ENCODE peak calls at places on chromosomes 5 and 9, in nine cellular contexts. One of them, this sample, is unnamed.

GRCh38 chr5:134457801-134458200 is 46.1 kb upstream of the CDKN2AIPNL start:
- DNase-seq in AG10803: no peak
- DNase-seq in colonic mucosa: no peak
- DNase-seq in CD4-positive, CD25-positive, alpha-beta regulatory T cell: no peak
- DNase-seq in GM12865: no peak
- DNase-seq in ovary: no peak
- DNase-seq in cardiac fibroblast: no peak
- DNase-seq in cardiac muscle cell: no peak
- DNase-seq in coronary artery: no peak
- DNase-seq in this sample: no peak

GRCh38 chr5:28779161-28779754 is 1740.9 kb upstream of the CDH9 start:
- DNase-seq in AG10803: no peak
- DNase-seq in colonic mucosa: no peak
- DNase-seq in CD4-positive, CD25-positive, alpha-beta regulatory T cell: no peak
- DNase-seq in GM12865: no peak
- DNase-seq in ovary: no peak
- DNase-seq in cardiac fibroblast: no peak
- DNase-seq in cardiac muscle cell: peak
- DNase-seq in coronary artery: no peak
- DNase-seq in this sample: no peak

GRCh38 chr5:56356876-56357160 is 123.7 kb upstream of the ANKRD55 start:
- DNase-seq in AG10803: no peak
- DNase-seq in colonic mucosa: no peak
- DNase-seq in CD4-positive, CD25-positive, alpha-beta regulatory T cell: no peak
- DNase-seq in GM12865: no peak
- DNase-seq in ovary: no peak
- DNase-seq in cardiac fibroblast: no peak
- DNase-seq in cardiac muscle cell: no peak
- DNase-seq in coronary artery: no peak
- DNase-seq in this sample: no peak

GRCh38 chr5:95070453-95070852 is 214.4 kb downstream of the MCTP1 start:
- DNase-seq in AG10803: no peak
- DNase-seq in colonic mucosa: no peak
- DNase-seq in CD4-positive, CD25-positive, alpha-beta regulatory T cell: no peak
- DNase-seq in GM12865: no peak
- DNase-seq in ovary: no peak
- DNase-seq in cardiac fibroblast: no peak
- DNase-seq in cardiac muscle cell: no peak
- DNase-seq in coronary artery: no peak
- DNase-seq in this sample: no peak

GRCh38 chr5:15463231-15463630 is 36.7 kb upstream of the FBXL7 start:
- DNase-seq in AG10803: peak
- DNase-seq in colonic mucosa: no peak
- DNase-seq in CD4-positive, CD25-positive, alpha-beta regulatory T cell: no peak
- DNase-seq in GM12865: no peak
- DNase-seq in ovary: no peak
- DNase-seq in cardiac fibroblast: peak
- DNase-seq in cardiac muscle cell: peak
- DNase-seq in coronary artery: no peak
- DNase-seq in this sample: peak

GRCh38 chr5:176639981-176640380 is 7.3 kb upstream of the TSPAN17 start:
- DNase-seq in AG10803: peak
- DNase-seq in colonic mucosa: no peak
- DNase-seq in CD4-positive, CD25-positive, alpha-beta regulatory T cell: no peak
- DNase-seq in GM12865: no peak
- DNase-seq in ovary: no peak
- DNase-seq in cardiac fibroblast: peak
- DNase-seq in cardiac muscle cell: no peak
- DNase-seq in coronary artery: no peak
- DNase-seq in this sample: no peak

GRCh38 chr9:121929893-121930875 is 162.9 kb downstream of the TTLL11 start:
- DNase-seq in AG10803: no peak
- DNase-seq in colonic mucosa: no peak
- DNase-seq in CD4-positive, CD25-positive, alpha-beta regulatory T cell: no peak
- DNase-seq in GM12865: peak
- DNase-seq in ovary: no peak
- DNase-seq in cardiac fibroblast: no peak
- DNase-seq in cardiac muscle cell: peak
- DNase-seq in coronary artery: no peak
- DNase-seq in this sample: no peak

GRCh38 chr5:93578813-93579560 is 2.0 kb downstream of the NR2F1-AS1 start:
- DNase-seq in AG10803: peak
- DNase-seq in colonic mucosa: peak
- DNase-seq in CD4-positive, CD25-positive, alpha-beta regulatory T cell: no peak
- DNase-seq in GM12865: no peak
- DNase-seq in ovary: peak
- DNase-seq in cardiac fibroblast: peak
- DNase-seq in cardiac muscle cell: no peak
- DNase-seq in coronary artery: no peak
- DNase-seq in this sample: no peak

GRCh38 chr9:136700309-136700708 is 12.1 kb upstream of the DIPK1B start:
- DNase-seq in AG10803: peak
- DNase-seq in colonic mucosa: no peak
- DNase-seq in CD4-positive, CD25-positive, alpha-beta regulatory T cell: no peak
- DNase-seq in GM12865: no peak
- DNase-seq in ovary: no peak
- DNase-seq in cardiac fibroblast: peak
- DNase-seq in cardiac muscle cell: no peak
- DNase-seq in coronary artery: no peak
- DNase-seq in this sample: no peak

GRCh38 chr5:105283134-105283533 is 1720.5 kb upstream of the NUDT12 start:
- DNase-seq in AG10803: no peak
- DNase-seq in colonic mucosa: no peak
- DNase-seq in CD4-positive, CD25-positive, alpha-beta regulatory T cell: no peak
- DNase-seq in GM12865: no peak
- DNase-seq in ovary: no peak
- DNase-seq in cardiac fibroblast: no peak
- DNase-seq in cardiac muscle cell: no peak
- DNase-seq in coronary artery: no peak
- DNase-seq in this sample: no peak

GRCh38 chr9:70959366-70959765 is 162.1 kb downstream of the TRPM3 start:
- DNase-seq in AG10803: no peak
- DNase-seq in colonic mucosa: no peak
- DNase-seq in CD4-positive, CD25-positive, alpha-beta regulatory T cell: no peak
- DNase-seq in GM12865: no peak
- DNase-seq in ovary: no peak
- DNase-seq in cardiac fibroblast: no peak
- DNase-seq in cardiac muscle cell: no peak
- DNase-seq in coronary artery: no peak
- DNase-seq in this sample: no peak

GRCh38 chr9:6781476-6781875 is 23.7 kb downstream of the KDM4C start:
- DNase-seq in AG10803: no peak
- DNase-seq in colonic mucosa: no peak
- DNase-seq in CD4-positive, CD25-positive, alpha-beta regulatory T cell: no peak
- DNase-seq in GM12865: no peak
- DNase-seq in ovary: no peak
- DNase-seq in cardiac fibroblast: no peak
- DNase-seq in cardiac muscle cell: no peak
- DNase-seq in coronary artery: no peak
- DNase-seq in this sample: no peak

GRCh38 chr5:155189981-155190380 is 176.4 kb downstream of the KIF4B start:
- DNase-seq in AG10803: no peak
- DNase-seq in colonic mucosa: no peak
- DNase-seq in CD4-positive, CD25-positive, alpha-beta regulatory T cell: no peak
- DNase-seq in GM12865: peak
- DNase-seq in ovary: no peak
- DNase-seq in cardiac fibroblast: no peak
- DNase-seq in cardiac muscle cell: no peak
- DNase-seq in coronary artery: no peak
- DNase-seq in this sample: no peak

DNA sequence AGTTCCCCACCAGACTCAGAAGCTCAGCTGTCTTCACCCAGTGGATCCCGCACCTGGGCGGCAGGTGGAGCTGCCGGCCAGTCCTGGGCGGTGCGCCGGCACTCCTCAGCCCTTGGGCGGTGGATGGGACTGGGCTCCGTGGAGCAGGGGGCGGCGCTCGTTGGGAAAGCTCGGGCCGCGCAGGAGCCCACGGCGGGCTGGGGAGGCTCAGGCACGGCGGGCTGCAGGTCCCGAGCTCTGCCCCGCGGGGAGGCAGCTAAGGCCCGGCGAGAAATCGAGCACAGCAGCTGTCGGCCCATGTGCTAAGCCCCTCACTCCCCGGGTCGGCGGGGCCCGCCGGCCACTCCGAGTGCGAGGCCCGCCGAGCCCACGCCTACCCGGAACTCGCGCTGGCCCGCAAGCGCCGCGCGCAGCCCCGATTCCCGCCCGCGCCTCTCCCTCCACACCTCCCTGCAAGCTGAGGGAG is 560.0 kb downstream of the BRINP1 start:
- DNase-seq in AG10803: no peak
- DNase-seq in colonic mucosa: no peak
- DNase-seq in CD4-positive, CD25-positive, alpha-beta regulatory T cell: no peak
- DNase-seq in GM12865: no peak
- DNase-seq in ovary: no peak
- DNase-seq in cardiac fibroblast: no peak
- DNase-seq in cardiac muscle cell: no peak
- DNase-seq in coronary artery: no peak
- DNase-seq in this sample: no peak
- H3K4me3 ChIP-seq in AG10803: no peak
- H3K4me3 ChIP-seq in colonic mucosa: no peak
- H3K4me3 ChIP-seq in CD4-positive, CD25-positive, alpha-beta regulatory T cell: no peak
- H3K4me3 ChIP-seq in GM12865: no peak
- H3K4me3 ChIP-seq in ovary: no peak
- H3K4me3 ChIP-seq in cardiac fibroblast: no peak
- H3K4me3 ChIP-seq in cardiac muscle cell: no peak
- H3K4me3 ChIP-seq in coronary artery: no peak
- H3K4me3 ChIP-seq in this sample: no peak

GRCh38 chr9:93188426-93189368 is 4.8 kb downstream of the WNK2 start:
- DNase-seq in AG10803: no peak
- DNase-seq in colonic mucosa: peak
- DNase-seq in CD4-positive, CD25-positive, alpha-beta regulatory T cell: no peak
- DNase-seq in GM12865: no peak
- DNase-seq in ovary: no peak
- DNase-seq in cardiac fibroblast: no peak
- DNase-seq in cardiac muscle cell: no peak
- DNase-seq in coronary artery: no peak
- DNase-seq in this sample: no peak

GRCh38 chr9:93186151-93186715 is 2.3 kb downstream of the WNK2 start:
- DNase-seq in AG10803: no peak
- DNase-seq in colonic mucosa: peak
- DNase-seq in CD4-positive, CD25-positive, alpha-beta regulatory T cell: no peak
- DNase-seq in GM12865: no peak
- DNase-seq in ovary: no peak
- DNase-seq in cardiac fibroblast: no peak
- DNase-seq in cardiac muscle cell: no peak
- DNase-seq in coronary artery: no peak
- DNase-seq in this sample: no peak

GRCh38 chr9:93187574-93187973 is 3.6 kb downstream of the WNK2 start:
- DNase-seq in AG10803: no peak
- DNase-seq in colonic mucosa: peak
- DNase-seq in CD4-positive, CD25-positive, alpha-beta regulatory T cell: no peak
- DNase-seq in GM12865: no peak
- DNase-seq in ovary: no peak
- DNase-seq in cardiac fibroblast: no peak
- DNase-seq in cardiac muscle cell: no peak
- DNase-seq in coronary artery: no peak
- DNase-seq in this sample: no peak

GRCh38 chr9:93185261-93186150 is 1.6 kb downstream of the WNK2 start:
- DNase-seq in AG10803: no peak
- DNase-seq in colonic mucosa: peak
- DNase-seq in CD4-positive, CD25-positive, alpha-beta regulatory T cell: no peak
- DNase-seq in GM12865: no peak
- DNase-seq in ovary: no peak
- DNase-seq in cardiac fibroblast: no peak
- DNase-seq in cardiac muscle cell: no peak
- DNase-seq in coronary artery: no peak
- DNase-seq in this sample: no peak

GRCh38 chr9:93187047-93187446 is 3.1 kb downstream of the WNK2 start:
- DNase-seq in AG10803: no peak
- DNase-seq in colonic mucosa: peak
- DNase-seq in CD4-positive, CD25-positive, alpha-beta regulatory T cell: no peak
- DNase-seq in GM12865: no peak
- DNase-seq in ovary: no peak
- DNase-seq in cardiac fibroblast: no peak
- DNase-seq in cardiac muscle cell: peak
- DNase-seq in coronary artery: no peak
- DNase-seq in this sample: no peak
- H3K4me3 ChIP-seq in AG10803: no peak
- H3K4me3 ChIP-seq in colonic mucosa: peak
- H3K4me3 ChIP-seq in CD4-positive, CD25-positive, alpha-beta regulatory T cell: no peak
- H3K4me3 ChIP-seq in GM12865: no peak
- H3K4me3 ChIP-seq in ovary: no peak
- H3K4me3 ChIP-seq in cardiac fibroblast: no peak
- H3K4me3 ChIP-seq in cardiac muscle cell: no peak
- H3K4me3 ChIP-seq in coronary artery: no peak
- H3K4me3 ChIP-seq in this sample: no peak

DNA sequence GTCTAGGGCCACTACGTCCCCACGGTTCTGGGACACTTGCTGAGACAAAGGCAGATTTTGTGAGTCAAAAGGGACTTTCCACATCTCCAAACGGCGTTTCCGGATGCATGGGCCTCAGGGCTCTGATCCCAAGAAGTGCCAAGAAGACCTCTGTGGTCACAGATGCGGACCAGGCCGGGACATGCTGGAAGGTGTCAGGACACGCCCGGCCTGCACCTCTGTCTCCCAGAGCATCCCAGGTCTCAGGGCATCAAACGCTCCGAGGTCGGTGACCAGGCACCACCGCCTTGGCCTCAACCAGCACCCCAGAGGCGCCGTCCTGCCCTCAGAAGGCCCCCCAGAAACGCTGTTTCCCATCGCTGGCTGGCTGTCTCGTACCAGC is 27.9 kb upstream of the SLC12A7 start:
- DNase-seq in AG10803: no peak
- DNase-seq in colonic mucosa: no peak
- DNase-seq in CD4-positive, CD25-positive, alpha-beta regulatory T cell: no peak
- DNase-seq in GM12865: peak
- DNase-seq in ovary: no peak
- DNase-seq in cardiac fibroblast: no peak
- DNase-seq in cardiac muscle cell: no peak
- DNase-seq in coronary artery: no peak
- DNase-seq in this sample: no peak
- H3K4me3 ChIP-seq in AG10803: no peak
- H3K4me3 ChIP-seq in colonic mucosa: no peak
- H3K4me3 ChIP-seq in CD4-positive, CD25-positive, alpha-beta regulatory T cell: no peak
- H3K4me3 ChIP-seq in GM12865: no peak
- H3K4me3 ChIP-seq in ovary: no peak
- H3K4me3 ChIP-seq in cardiac fibroblast: no peak
- H3K4me3 ChIP-seq in cardiac muscle cell: no peak
- H3K4me3 ChIP-seq in coronary artery: no peak
- H3K4me3 ChIP-seq in this sample: no peak

DNA sequence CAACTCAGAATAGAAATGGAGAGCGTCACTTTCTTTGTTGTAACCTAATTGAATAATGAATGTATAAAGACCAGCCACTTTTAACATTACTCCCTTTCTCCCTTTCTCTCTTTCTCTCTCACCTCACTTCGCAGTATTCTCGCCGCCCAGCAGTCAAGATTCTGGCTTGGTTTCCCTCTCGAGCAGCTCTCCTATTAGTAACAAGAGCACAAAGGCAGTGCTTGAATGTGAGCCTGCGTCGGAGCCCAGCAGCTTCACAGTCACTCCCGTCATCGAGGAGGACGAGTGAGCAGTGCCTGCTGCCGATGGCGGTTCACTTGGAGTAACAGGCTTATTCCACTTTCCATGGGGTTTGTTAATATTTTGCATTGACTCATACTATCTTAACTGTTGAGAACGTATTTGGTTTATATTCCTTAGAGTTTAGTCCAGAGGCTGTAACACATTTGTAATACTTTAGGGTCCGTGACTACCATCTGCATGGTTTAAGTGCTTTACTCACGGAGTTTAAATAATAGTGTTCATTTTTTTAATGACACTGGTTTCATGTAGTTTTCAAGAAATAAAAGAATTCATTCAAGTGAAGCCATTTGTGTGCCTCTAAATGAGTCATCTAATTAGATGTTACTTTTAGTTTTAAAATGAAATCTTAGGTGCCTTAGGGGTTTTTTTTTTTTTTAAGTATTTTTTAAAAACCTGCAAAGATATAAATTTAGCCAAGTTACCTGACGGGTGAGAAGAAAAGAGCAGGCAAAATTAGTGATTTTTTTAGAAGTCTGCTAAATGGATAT is 8.4 kb upstream of the DMRT3 start:
- DNase-seq in AG10803: no peak
- DNase-seq in colonic mucosa: no peak
- DNase-seq in CD4-positive, CD25-positive, alpha-beta regulatory T cell: no peak
- DNase-seq in GM12865: no peak
- DNase-seq in ovary: no peak
- DNase-seq in cardiac fibroblast: no peak
- DNase-seq in cardiac muscle cell: peak
- DNase-seq in coronary artery: no peak
- DNase-seq in this sample: no peak
- H3K4me3 ChIP-seq in AG10803: no peak
- H3K4me3 ChIP-seq in colonic mucosa: no peak
- H3K4me3 ChIP-seq in CD4-positive, CD25-positive, alpha-beta regulatory T cell: no peak
- H3K4me3 ChIP-seq in GM12865: no peak
- H3K4me3 ChIP-seq in ovary: no peak
- H3K4me3 ChIP-seq in cardiac fibroblast: no peak
- H3K4me3 ChIP-seq in cardiac muscle cell: no peak
- H3K4me3 ChIP-seq in coronary artery: no peak
- H3K4me3 ChIP-seq in this sample: no peak